ENCODE peak calls at places on chromosomes 16 and 17, in eight cellular contexts. One of them, this sample, is unnamed.
A peak's percentile ranks its signal among the peaks of the same experiment; 100 is the strongest.

GRCh38 chr16:68269793-68270192 is 5.5 kb downstream of the SLC7A6 start:
- DNase-seq in psoas muscle: no peak
- DNase-seq in keratinocyte: no peak
- DNase-seq in BJ: no peak
- DNase-seq in IMR-90: no peak
- DNase-seq in thoracic aorta: no peak
- DNase-seq in nephron progenitor cell: no peak
- DNase-seq in fibroblast of lung: no peak
- DNase-seq in this sample: no peak

GRCh38 chr16:58411736-58412614 is 19.7 kb downstream of the GINS3 start:
- DNase-seq in psoas muscle: no peak
- DNase-seq in keratinocyte: no peak
- DNase-seq in BJ: no peak
- DNase-seq in IMR-90: no peak
- DNase-seq in thoracic aorta: no peak
- DNase-seq in nephron progenitor cell: no peak
- DNase-seq in fibroblast of lung: no peak
- DNase-seq in this sample: no peak

GRCh38 chr16:2527071-2527783 is 4.0 kb downstream of the CEMP1 start:
- DNase-seq in psoas muscle: no peak
- DNase-seq in keratinocyte: no peak
- DNase-seq in BJ: no peak
- DNase-seq in IMR-90: no peak
- DNase-seq in thoracic aorta: no peak
- DNase-seq in nephron progenitor cell: no peak
- DNase-seq in fibroblast of lung: no peak
- DNase-seq in this sample: no peak

GRCh38 chr17:74605361-74605760 is 13.3 kb upstream of the CD300LD start:
- DNase-seq in psoas muscle: peak; percentile 51
- DNase-seq in keratinocyte: peak; percentile 48
- DNase-seq in BJ: peak; percentile 5
- DNase-seq in IMR-90: peak; percentile 41
- DNase-seq in thoracic aorta: no peak
- DNase-seq in nephron progenitor cell: no peak
- DNase-seq in fibroblast of lung: peak; percentile 78
- DNase-seq in this sample: no peak

GRCh38 chr17:418421-418751 is 65.8 kb upstream of the RPH3AL start:
- DNase-seq in psoas muscle: no peak
- DNase-seq in keratinocyte: no peak
- DNase-seq in BJ: no peak
- DNase-seq in IMR-90: no peak
- DNase-seq in thoracic aorta: no peak
- DNase-seq in nephron progenitor cell: no peak
- DNase-seq in fibroblast of lung: no peak
- DNase-seq in this sample: no peak

GRCh38 chr17:2084766-2085647 is 30.1 kb downstream of the HIC1 start:
- DNase-seq in psoas muscle: peak; percentile 68
- DNase-seq in keratinocyte: no peak
- DNase-seq in BJ: peak; percentile 86
- DNase-seq in IMR-90: peak; percentile 86
- DNase-seq in thoracic aorta: no peak
- DNase-seq in nephron progenitor cell: no peak
- DNase-seq in fibroblast of lung: peak; percentile 71
- DNase-seq in this sample: no peak

GRCh38 chr16:14616280-14616679 is 13.8 kb downstream of the PARN start:
- DNase-seq in psoas muscle: no peak
- DNase-seq in keratinocyte: no peak
- DNase-seq in BJ: no peak
- DNase-seq in IMR-90: no peak
- DNase-seq in thoracic aorta: no peak
- DNase-seq in nephron progenitor cell: no peak
- DNase-seq in fibroblast of lung: no peak
- DNase-seq in this sample: no peak

GRCh38 chr16:83956336-83957289 is 3.6 kb downstream of the OSGIN1 start:
- DNase-seq in psoas muscle: peak; percentile 81
- DNase-seq in keratinocyte: peak; percentile 61
- DNase-seq in BJ: no peak
- DNase-seq in IMR-90: peak; percentile 72
- DNase-seq in thoracic aorta: peak; percentile 33
- DNase-seq in nephron progenitor cell: peak; percentile 89
- DNase-seq in fibroblast of lung: peak; percentile 57
- DNase-seq in this sample: peak; percentile 93

GRCh38 chr16:19432429-19432828 is 14.7 kb downstream of the TMC5 start:
- DNase-seq in psoas muscle: no peak
- DNase-seq in keratinocyte: no peak
- DNase-seq in BJ: no peak
- DNase-seq in IMR-90: no peak
- DNase-seq in thoracic aorta: no peak
- DNase-seq in nephron progenitor cell: no peak
- DNase-seq in fibroblast of lung: no peak
- DNase-seq in this sample: peak; percentile 3

GRCh38 chr16:11669380-11670146 is 1.3 kb downstream of the SNN start:
- DNase-seq in psoas muscle: peak; percentile 74
- DNase-seq in keratinocyte: no peak
- DNase-seq in BJ: no peak
- DNase-seq in IMR-90: peak; percentile 16
- DNase-seq in thoracic aorta: no peak
- DNase-seq in nephron progenitor cell: no peak
- DNase-seq in fibroblast of lung: no peak
- DNase-seq in this sample: no peak

GRCh38 chr16:86095131-86095752 is 196.3 kb downstream of the IRF8 start:
- DNase-seq in psoas muscle: no peak
- DNase-seq in keratinocyte: no peak
- DNase-seq in BJ: no peak
- DNase-seq in IMR-90: no peak
- DNase-seq in thoracic aorta: no peak
- DNase-seq in nephron progenitor cell: no peak
- DNase-seq in fibroblast of lung: no peak
- DNase-seq in this sample: no peak

GRCh38 chr17:16980813-16981731 is 9.2 kb upstream of the TNFRSF13B start:
- DNase-seq in psoas muscle: no peak
- DNase-seq in keratinocyte: no peak
- DNase-seq in BJ: no peak
- DNase-seq in IMR-90: no peak
- DNase-seq in thoracic aorta: no peak
- DNase-seq in nephron progenitor cell: no peak
- DNase-seq in fibroblast of lung: no peak
- DNase-seq in this sample: no peak

GRCh38 chr17:29059281-29059680 is 16.3 kb downstream of the PIPOX start:
- DNase-seq in psoas muscle: no peak
- DNase-seq in keratinocyte: no peak
- DNase-seq in BJ: no peak
- DNase-seq in IMR-90: peak; percentile 77
- DNase-seq in thoracic aorta: no peak
- DNase-seq in nephron progenitor cell: no peak
- DNase-seq in fibroblast of lung: peak; percentile 74
- DNase-seq in this sample: no peak

GRCh38 chr16:73131153-73131862 is 83.4 kb upstream of the ZFHX3 start:
- DNase-seq in psoas muscle: no peak
- DNase-seq in keratinocyte: no peak
- DNase-seq in BJ: no peak
- DNase-seq in IMR-90: no peak
- DNase-seq in thoracic aorta: no peak
- DNase-seq in nephron progenitor cell: no peak
- DNase-seq in fibroblast of lung: no peak
- DNase-seq in this sample: no peak

GRCh38 chr17:78862073-78863023 is 21.7 kb upstream of the USP36 start:
- DNase-seq in psoas muscle: peak; percentile 84
- DNase-seq in keratinocyte: no peak
- DNase-seq in BJ: peak; percentile 94
- DNase-seq in IMR-90: peak; percentile 98
- DNase-seq in thoracic aorta: peak; percentile 93
- DNase-seq in nephron progenitor cell: no peak
- DNase-seq in fibroblast of lung: peak; percentile 97
- DNase-seq in this sample: no peak

GRCh38 chr16:68612996-68613395 is 32.1 kb upstream of the CDH3 start:
- DNase-seq in psoas muscle: no peak
- DNase-seq in keratinocyte: no peak
- DNase-seq in BJ: no peak
- DNase-seq in IMR-90: no peak
- DNase-seq in thoracic aorta: no peak
- DNase-seq in nephron progenitor cell: no peak
- DNase-seq in fibroblast of lung: peak; percentile 64
- DNase-seq in this sample: no peak

GRCh38 chr16:12089492-12090161 is 113.1 kb downstream of the SNX29 start:
- DNase-seq in psoas muscle: peak; percentile 34
- DNase-seq in keratinocyte: no peak
- DNase-seq in BJ: no peak
- DNase-seq in IMR-90: peak; percentile 81
- DNase-seq in thoracic aorta: peak; percentile 40
- DNase-seq in nephron progenitor cell: peak; percentile 43
- DNase-seq in fibroblast of lung: peak; percentile 74
- DNase-seq in this sample: peak; percentile 27

GRCh38 chr17:40097087-40097486 is 3.3 kb downstream of the NR1D1 start:
- DNase-seq in psoas muscle: no peak
- DNase-seq in keratinocyte: no peak
- DNase-seq in BJ: no peak
- DNase-seq in IMR-90: no peak
- DNase-seq in thoracic aorta: no peak
- DNase-seq in nephron progenitor cell: no peak
- DNase-seq in fibroblast of lung: no peak
- DNase-seq in this sample: no peak

GRCh38 chr17:77696720-77697460 is 261.6 kb upstream of the TNRC6C start:
- DNase-seq in psoas muscle: no peak
- DNase-seq in keratinocyte: no peak
- DNase-seq in BJ: no peak
- DNase-seq in IMR-90: no peak
- DNase-seq in thoracic aorta: no peak
- DNase-seq in nephron progenitor cell: no peak
- DNase-seq in fibroblast of lung: no peak
- DNase-seq in this sample: no peak

GRCh38 chr17:19346351-19347255 is 15.9 kb downstream of the B9D1 start:
- DNase-seq in psoas muscle: peak; percentile 77
- DNase-seq in keratinocyte: no peak
- DNase-seq in BJ: peak; percentile 69
- DNase-seq in IMR-90: peak; percentile 91
- DNase-seq in thoracic aorta: peak; percentile 83
- DNase-seq in nephron progenitor cell: no peak
- DNase-seq in fibroblast of lung: peak; percentile 95
- DNase-seq in this sample: no peak

GRCh38 chr17:77935121-77935571 is 23.4 kb upstream of the TNRC6C start:
- DNase-seq in psoas muscle: no peak
- DNase-seq in keratinocyte: no peak
- DNase-seq in BJ: no peak
- DNase-seq in IMR-90: no peak
- DNase-seq in thoracic aorta: no peak
- DNase-seq in nephron progenitor cell: no peak
- DNase-seq in fibroblast of lung: no peak
- DNase-seq in this sample: no peak

GRCh38 chr17:58270476-58271290 is 10.1 kb downstream of the MPO start:
- DNase-seq in psoas muscle: no peak
- DNase-seq in keratinocyte: no peak
- DNase-seq in BJ: no peak
- DNase-seq in IMR-90: no peak
- DNase-seq in thoracic aorta: no peak
- DNase-seq in nephron progenitor cell: no peak
- DNase-seq in fibroblast of lung: no peak
- DNase-seq in this sample: no peak

GRCh38 chr17:27384261-27384701 is 72.0 kb upstream of the KSR1 start:
- DNase-seq in psoas muscle: peak; percentile 73
- DNase-seq in keratinocyte: peak; percentile 68
- DNase-seq in BJ: peak; percentile 74
- DNase-seq in IMR-90: peak; percentile 96
- DNase-seq in thoracic aorta: peak; percentile 69
- DNase-seq in nephron progenitor cell: no peak
- DNase-seq in fibroblast of lung: peak; percentile 98
- DNase-seq in this sample: no peak
- TF ChIP-seq CTCF in psoas muscle: no peak
- TF ChIP-seq CTCF in keratinocyte: no peak
- TF ChIP-seq CTCF in BJ: peak; percentile 21
- TF ChIP-seq CTCF in IMR-90: peak; percentile 16
- TF ChIP-seq CTCF in thoracic aorta: no peak
- TF ChIP-seq CTCF in nephron progenitor cell: no peak
- TF ChIP-seq CTCF in fibroblast of lung: no peak
- TF ChIP-seq CTCF in this sample: no peak

DNA sequence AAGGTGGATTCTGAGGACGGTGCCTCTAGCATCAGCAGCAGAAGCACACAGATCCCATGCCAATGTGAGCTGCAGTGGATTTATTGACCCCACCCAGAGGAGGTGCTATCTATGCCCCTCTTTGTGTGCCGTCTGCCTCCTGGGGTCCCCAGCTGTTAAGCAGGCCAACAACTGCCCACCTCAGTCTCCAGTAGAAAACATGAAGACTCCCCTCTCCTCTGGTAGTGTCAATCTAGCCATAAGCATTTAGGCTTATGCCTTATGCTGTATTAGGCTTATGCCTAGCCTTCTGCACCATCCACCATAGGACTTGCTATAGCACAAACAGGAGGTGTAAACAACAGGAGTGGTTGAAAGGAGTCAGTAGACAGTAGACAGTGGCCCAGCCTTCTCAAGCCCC is 417.9 kb upstream of the C16orf82 start:
- DNase-seq in psoas muscle: no peak
- DNase-seq in keratinocyte: no peak
- DNase-seq in BJ: no peak
- DNase-seq in IMR-90: no peak
- DNase-seq in thoracic aorta: no peak
- DNase-seq in nephron progenitor cell: no peak
- DNase-seq in fibroblast of lung: no peak
- DNase-seq in this sample: no peak
- TF ChIP-seq CTCF in psoas muscle: no peak
- TF ChIP-seq CTCF in keratinocyte: no peak
- TF ChIP-seq CTCF in BJ: no peak
- TF ChIP-seq CTCF in IMR-90: no peak
- TF ChIP-seq CTCF in thoracic aorta: no peak
- TF ChIP-seq CTCF in nephron progenitor cell: no peak
- TF ChIP-seq CTCF in fibroblast of lung: no peak
- TF ChIP-seq CTCF in this sample: no peak

GRCh38 chr17:65455972-65456343 is 105.5 kb downstream of the AXIN2 start:
- DNase-seq in psoas muscle: no peak
- DNase-seq in keratinocyte: no peak
- DNase-seq in BJ: no peak
- DNase-seq in IMR-90: peak; percentile 1
- DNase-seq in thoracic aorta: no peak
- DNase-seq in nephron progenitor cell: peak; percentile 21
- DNase-seq in fibroblast of lung: no peak
- DNase-seq in this sample: peak; percentile 14
- TF ChIP-seq CTCF in psoas muscle: peak; percentile 42
- TF ChIP-seq CTCF in keratinocyte: peak; percentile 36
- TF ChIP-seq CTCF in BJ: peak; percentile 47
- TF ChIP-seq CTCF in IMR-90: peak; percentile 44
- TF ChIP-seq CTCF in thoracic aorta: peak; percentile 40
- TF ChIP-seq CTCF in nephron progenitor cell: peak; percentile 20
- TF ChIP-seq CTCF in fibroblast of lung: peak; percentile 57
- TF ChIP-seq CTCF in this sample: no peak

DNA sequence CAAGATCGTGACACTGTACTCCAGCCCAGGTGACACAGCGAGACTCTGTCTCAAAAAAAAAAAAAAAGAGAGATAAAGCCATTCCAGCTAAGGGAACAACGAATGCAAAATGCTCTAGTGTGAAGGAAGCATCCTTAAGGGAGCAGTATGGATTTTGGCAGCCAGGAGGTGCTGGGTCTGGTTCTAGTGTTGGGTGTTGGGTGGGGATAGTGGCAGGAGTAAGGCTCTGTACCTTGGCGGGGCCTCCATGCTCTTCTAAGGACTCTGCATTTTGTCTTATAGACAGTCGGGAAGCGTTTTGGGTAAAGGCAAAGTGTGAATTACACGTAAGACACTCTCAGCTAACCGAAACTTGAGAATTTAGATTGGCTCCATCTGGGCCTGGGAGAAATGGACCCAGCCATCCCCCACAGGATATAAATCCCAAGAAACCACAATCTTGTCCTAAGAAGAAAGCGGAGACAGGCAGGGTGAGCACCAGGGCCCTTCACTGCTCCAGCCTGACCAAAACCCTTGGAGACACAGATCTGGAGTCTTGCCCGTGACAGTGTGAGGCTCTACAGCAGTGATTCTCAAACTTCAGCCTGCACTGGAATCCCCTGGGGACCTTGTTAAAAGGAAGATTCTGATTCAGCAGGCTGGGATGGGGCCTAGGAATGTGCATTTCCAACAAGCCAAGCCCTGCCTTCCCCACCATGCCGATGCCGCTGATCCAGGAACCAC is 33.1 kb upstream of the PHB1 start:
- DNase-seq in psoas muscle: no peak
- DNase-seq in keratinocyte: no peak
- DNase-seq in BJ: no peak
- DNase-seq in IMR-90: no peak
- DNase-seq in thoracic aorta: no peak
- DNase-seq in nephron progenitor cell: no peak
- DNase-seq in fibroblast of lung: no peak
- DNase-seq in this sample: no peak
- TF ChIP-seq CTCF in psoas muscle: no peak
- TF ChIP-seq CTCF in keratinocyte: no peak
- TF ChIP-seq CTCF in BJ: no peak
- TF ChIP-seq CTCF in IMR-90: no peak
- TF ChIP-seq CTCF in thoracic aorta: no peak
- TF ChIP-seq CTCF in nephron progenitor cell: no peak
- TF ChIP-seq CTCF in fibroblast of lung: peak; percentile 5
- TF ChIP-seq CTCF in this sample: no peak